ENCODE peak calls at places on chromosomes 7 and 10, in six cellular contexts. J, Z, C, Q, O and I are unnamed samples.

GRCh38 chr10:34213193-34213804 is 601.8 kb downstream of the PARD3 start:
- DNase-seq in C (no peak), O (peak), Z (no peak), Q (no peak), J (no peak), I (no peak)

GRCh38 chr7:76343931-76344321 is 14.9 kb downstream of the YWHAG start:
- DNase-seq in O (no peak), C (no peak), Z (no peak), Q (no peak), J (no peak), I (no peak)

GRCh38 chr10:109956454-109957091 is 33.3 kb upstream of the XPNPEP1 start:
- DNase-seq in Z (peak), Q (peak), C (no peak), J (peak), O (peak), I (no peak)

GRCh38 chr10:64635906-64636305 is 1114.7 kb downstream of the REEP3 start:
- DNase-seq in C (no peak), O (no peak), Z (no peak), Q (no peak), J (no peak), I (no peak)

GRCh38 chr7:149725916-149726315 is 47.5 kb downstream of the ZNF467 start:
- DNase-seq in O (no peak), Q (peak), J (no peak), C (no peak), Z (no peak), I (no peak)

GRCh38 chr7:121373177-121373576 is 22.9 kb downstream of the FAM3C start:
- DNase-seq in J (no peak), Q (no peak), O (no peak), Z (no peak), C (no peak), I (no peak)

GRCh38 chr10:78414380-78414779 is 380.7 kb downstream of the RPS24 start:
- DNase-seq in C (no peak), O (no peak), J (no peak), Z (no peak), Q (peak), I (no peak)

GRCh38 chr7:34939175-34939574 is 98.1 kb downstream of the DPY19L1 start:
- DNase-seq in Z (peak), J (peak), O (peak), C (no peak), Q (no peak), I (no peak)

GRCh38 chr7:96629884-96630283 is 79.8 kb downstream of the SEM1 start:
- DNase-seq in J (no peak), Z (no peak), C (no peak), O (no peak), Q (no peak), I (no peak)

GRCh38 chr10:79316671-79317431 is 30.4 kb upstream of the PPIF start:
- DNase-seq in J (peak), C (no peak), Z (peak), Q (no peak), O (no peak), I (no peak)

GRCh38 chr10:1153805-1154351 is 97.7 kb downstream of the WDR37 start:
- DNase-seq in Q (peak), O (no peak), C (no peak), Z (no peak), J (no peak), I (peak)

GRCh38 chr10:2963889-2964631 is 103.3 kb upstream of the PFKP start:
- DNase-seq in O (peak), Z (no peak), Q (peak), J (no peak), C (no peak), I (peak)

GRCh38 chr7:17946591-17946990 is 6.3 kb upstream of the SNX13 start:
- DNase-seq in J (no peak), C (no peak), O (no peak), Z (no peak), Q (no peak), I (no peak)

GRCh38 chr10:115918812-115919211 is 354.2 kb downstream of the GFRA1 start:
- DNase-seq in C (no peak), O (no peak), J (peak), Q (no peak), Z (no peak), I (no peak)

GRCh38 chr7:88539977-88540376 is 219.5 kb upstream of the ZNF804B start:
- DNase-seq in Q (no peak), J (no peak), O (no peak), C (no peak), Z (no peak), I (no peak)

GRCh38 chr7:114530074-114530611 is 115.5 kb downstream of the FOXP2 start:
- DNase-seq in C (no peak), Q (no peak), O (no peak), Z (peak), J (peak), I (no peak)

GRCh38 chr10:117543245-117543998 is 876 bp downstream of the EMX2 start:
- DNase-seq in J (no peak), C (peak), Q (peak), O (peak), Z (no peak), I (peak)

GRCh38 chr7:37987732-37988131 is 67.3 kb downstream of the EPDR1 start:
- DNase-seq in Z (no peak), O (no peak), C (no peak), J (no peak), Q (no peak), I (no peak)

GRCh38 chr7:23235688-23236280 is 10.8 kb upstream of the GPNMB start:
- DNase-seq in Q (no peak), O (no peak), C (no peak), J (peak), Z (no peak), I (no peak)

GRCh38 chr10:100896876-100897461 is 15.8 kb upstream of the SLF2 start:
- DNase-seq in O (no peak), C (no peak), Z (peak), J (peak), Q (no peak), I (no peak)

GRCh38 chr7:109637428-109637827 is 1067.8 kb downstream of the DNAJB9 start:
- DNase-seq in Q (no peak), Z (no peak), C (no peak), J (no peak), O (peak), I (no peak)

GRCh38 chr7:30562498-30562897 is 32.2 kb upstream of the GARS1 start:
- DNase-seq in O (no peak), J (peak), C (no peak), Z (peak), Q (no peak), I (no peak)

GRCh38 chr10:128064615-128065580 is 61.3 kb downstream of the MKI67 start:
- DNase-seq in J (peak), Z (peak), C (no peak), Q (no peak), O (no peak), I (no peak)

GRCh38 chr7:155584763-155585531 is 38.6 kb upstream of the CNPY1 start:
- DNase-seq in J (no peak), Z (no peak), O (no peak), Q (no peak), C (no peak), I (no peak)

GRCh38 chr7:43954524-43955228 is 28.4 kb downstream of the UBE2D4 start:
- DNase-seq in J (peak), C (no peak), O (peak), Q (peak), Z (peak), I (peak)

GRCh38 chr10:23361665-23362064 is 17.1 kb upstream of the C10orf67 start:
- DNase-seq in O (no peak), J (no peak), C (no peak), Z (no peak), Q (no peak), I (no peak)

DNA sequence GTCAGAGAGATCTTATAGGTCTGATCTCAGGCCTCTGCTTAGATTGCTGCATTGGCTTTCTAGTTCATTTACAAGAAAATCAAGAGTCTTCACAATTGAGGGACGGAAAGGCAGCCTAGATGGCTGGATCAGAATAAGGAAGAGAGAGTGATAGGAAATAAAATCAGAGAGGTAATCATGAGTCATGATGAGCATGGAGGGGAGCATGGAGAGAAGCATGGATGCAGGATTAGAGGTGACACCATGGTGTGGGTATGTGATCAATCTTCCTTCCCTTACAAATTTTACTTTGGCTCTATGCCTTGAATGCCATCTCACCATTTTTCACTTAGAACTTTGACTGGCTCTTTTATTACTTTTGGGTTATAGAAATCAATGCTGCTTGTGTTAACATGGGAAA is 1.4 kb downstream of the BCCIP start:
- DNase-seq in Q (no peak), O (peak), C (no peak), J (peak), Z (peak), I (no peak)
- H2BK15ac ChIP-seq in Q (no peak), O (no peak), C (no peak), J (no peak), Z (no peak), I (no peak)

GRCh38 chr7:80054356-80054755 is 80.3 kb upstream of the GNAI1 start:
- DNase-seq in C (no peak), Q (no peak), J (peak), Z (no peak), O (no peak), I (no peak)
- H2BK15ac ChIP-seq in C (no peak), Q (no peak), J (no peak), Z (no peak), O (no peak), I (no peak)

DNA sequence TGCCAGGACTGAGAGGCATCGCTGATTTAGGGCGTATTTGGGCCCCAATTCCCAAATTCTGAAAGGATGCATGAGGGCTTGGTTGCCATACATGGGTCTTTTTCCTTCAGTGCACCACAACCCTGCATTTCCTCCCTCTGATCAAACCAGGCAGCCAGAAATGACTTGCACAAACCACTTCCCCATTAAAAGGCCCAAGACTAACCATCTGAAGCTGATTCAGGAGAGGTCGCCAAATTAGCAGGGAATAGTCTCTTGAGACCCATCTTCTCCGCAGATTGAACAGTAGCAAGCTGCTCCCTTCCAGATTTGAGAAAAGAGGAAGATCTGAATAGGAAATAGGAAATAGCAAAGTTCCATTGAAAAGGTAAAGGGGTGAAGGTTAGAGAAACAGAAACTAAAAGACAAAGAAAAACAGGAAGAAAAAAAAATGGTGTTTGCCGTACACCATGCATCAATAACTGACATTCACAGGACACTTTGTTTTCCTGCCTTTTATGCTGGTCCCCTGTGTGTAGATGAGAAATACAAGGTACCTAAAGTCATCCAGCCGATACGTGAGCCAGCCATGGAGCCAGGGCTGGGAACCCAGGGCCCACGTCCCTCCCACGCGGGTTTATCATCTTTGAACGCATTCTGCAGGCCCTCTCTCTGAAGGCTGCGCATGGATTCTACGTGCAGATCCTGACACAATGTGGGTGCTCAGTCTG is 268.3 kb upstream of the NPVF start:
- DNase-seq in J (no peak), Q (no peak), O (no peak), Z (no peak), C (no peak), I (no peak)
- H2BK15ac ChIP-seq in J (no peak), Q (no peak), O (no peak), Z (no peak), C (no peak), I (no peak)

GRCh38 chr7:81845628-81846259 is 75.9 kb upstream of the HGF start:
- DNase-seq in O (peak), C (no peak), J (peak), Z (peak), Q (no peak), I (no peak)

GRCh38 chr7:81842361-81842760 is 72.5 kb upstream of the HGF start:
- DNase-seq in J (no peak), Z (no peak), O (no peak), C (no peak), Q (no peak), I (no peak)

DNA sequence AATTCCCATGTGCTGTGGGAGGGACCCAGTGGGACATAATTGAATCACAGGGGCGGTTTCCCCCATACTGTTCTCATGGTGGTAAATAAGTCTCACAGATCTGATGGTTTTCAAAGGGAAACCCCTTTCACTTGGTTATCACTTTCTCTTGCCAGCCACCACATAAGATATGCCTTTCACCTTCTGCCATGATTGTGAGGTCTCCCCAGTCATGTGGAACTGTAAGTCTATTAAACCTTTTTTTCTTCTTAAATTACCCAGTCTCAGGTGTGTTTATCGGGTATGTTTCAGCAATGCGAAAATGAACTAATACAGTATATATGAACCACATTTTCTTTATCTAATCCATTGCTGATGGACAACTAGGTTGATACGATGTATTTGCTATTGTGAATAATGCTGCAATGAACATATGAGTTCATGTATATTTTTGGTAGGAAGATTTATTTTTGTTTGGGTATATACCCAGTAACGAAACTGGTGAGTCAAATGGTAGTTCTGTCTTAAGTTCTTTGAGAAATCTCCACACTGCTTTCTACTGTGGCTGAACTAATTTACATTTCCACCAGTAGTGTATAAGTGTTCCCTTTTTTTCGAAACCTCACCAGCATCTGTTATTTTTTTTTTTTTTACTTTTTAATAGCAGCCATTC is 70.0 kb upstream of the HGF start:
- DNase-seq in O (no peak), J (no peak), C (no peak), Q (no peak), Z (no peak), I (no peak)
- H2BK15ac ChIP-seq in O (no peak), J (no peak), C (no peak), Q (no peak), Z (no peak), I (no peak)

GRCh38 chr7:12289996-12290395 is 78.9 kb downstream of the TMEM106B start:
- DNase-seq in C (no peak), Z (no peak), Q (no peak), J (no peak), O (no peak), I (no peak)
- H2BK15ac ChIP-seq in C (no peak), Z (no peak), Q (no peak), J (no peak), O (no peak), I (no peak)

GRCh38 chr10:97456686-97457065 is 10.7 kb downstream of the ZDHHC16 start:
- DNase-seq in Q (no peak), C (no peak), Z (no peak), J (no peak), O (no peak), I (no peak)
- H2BK15ac ChIP-seq in Q (no peak), C (no peak), Z (no peak), J (no peak), O (no peak), I (no peak)